ENCODE peak calls at places on chromosomes 6 and 20, in eight cellular contexts. One of them, this sample, is unnamed.

GRCh38 chr6:84095156-84095555 is 61.6 kb downstream of the MRAP2 start:
- DNase-seq in erythroblast: no peak
- DNase-seq in RWPE1: no peak
- DNase-seq in NCI-H1105 treated with DMSO at 0.1 percent for 48 hours: no peak
- DNase-seq in GF-D8: no peak
- DNase-seq in psoas muscle: no peak
- DNase-seq in left ventricle myocardium superior: no peak
- DNase-seq in lower leg skin: no peak
- DNase-seq in this sample: no peak

GRCh38 chr6:65524232-65524631 is 182.8 kb downstream of the EYS start:
- DNase-seq in erythroblast: no peak
- DNase-seq in lower leg skin: no peak
- DNase-seq in left ventricle myocardium superior: no peak
- DNase-seq in GF-D8: no peak
- DNase-seq in NCI-H1105 treated with DMSO at 0.1 percent for 48 hours: no peak
- DNase-seq in RWPE1: no peak
- DNase-seq in psoas muscle: no peak
- DNase-seq in this sample: no peak

GRCh38 chr20:2535711-2536561 is 437 bp upstream of the TMC2 start:
- DNase-seq in RWPE1: no peak
- DNase-seq in erythroblast: no peak
- DNase-seq in NCI-H1105 treated with DMSO at 0.1 percent for 48 hours: no peak
- DNase-seq in GF-D8: no peak
- DNase-seq in lower leg skin: peak; percentile 77
- DNase-seq in left ventricle myocardium superior: no peak
- DNase-seq in psoas muscle: no peak
- DNase-seq in this sample: no peak

GRCh38 chr6:120671519-120671918 is 662.8 kb downstream of the TBC1D32 start:
- DNase-seq in psoas muscle: no peak
- DNase-seq in GF-D8: no peak
- DNase-seq in left ventricle myocardium superior: no peak
- DNase-seq in erythroblast: no peak
- DNase-seq in lower leg skin: no peak
- DNase-seq in RWPE1: no peak
- DNase-seq in NCI-H1105 treated with DMSO at 0.1 percent for 48 hours: no peak
- DNase-seq in this sample: no peak

GRCh38 chr6:1630771-1631217 is 21.1 kb downstream of the FOXC1 start:
- DNase-seq in psoas muscle: no peak
- DNase-seq in RWPE1: no peak
- DNase-seq in left ventricle myocardium superior: no peak
- DNase-seq in erythroblast: no peak
- DNase-seq in lower leg skin: no peak
- DNase-seq in NCI-H1105 treated with DMSO at 0.1 percent for 48 hours: no peak
- DNase-seq in GF-D8: no peak
- DNase-seq in this sample: no peak

GRCh38 chr6:161256390-161256789 is 17.5 kb downstream of the AGPAT4 start:
- DNase-seq in NCI-H1105 treated with DMSO at 0.1 percent for 48 hours: no peak
- DNase-seq in psoas muscle: no peak
- DNase-seq in erythroblast: no peak
- DNase-seq in left ventricle myocardium superior: no peak
- DNase-seq in lower leg skin: no peak
- DNase-seq in RWPE1: no peak
- DNase-seq in GF-D8: no peak
- DNase-seq in this sample: no peak

GRCh38 chr20:7038029-7038428 is 270.5 kb downstream of the BMP2 start:
- DNase-seq in psoas muscle: no peak
- DNase-seq in lower leg skin: no peak
- DNase-seq in NCI-H1105 treated with DMSO at 0.1 percent for 48 hours: no peak
- DNase-seq in GF-D8: no peak
- DNase-seq in RWPE1: peak; percentile 19
- DNase-seq in left ventricle myocardium superior: no peak
- DNase-seq in erythroblast: no peak
- DNase-seq in this sample: no peak

GRCh38 chr20:15938847-15939246 is 634.4 kb downstream of the KIF16B start:
- DNase-seq in GF-D8: no peak
- DNase-seq in psoas muscle: no peak
- DNase-seq in lower leg skin: no peak
- DNase-seq in RWPE1: no peak
- DNase-seq in erythroblast: no peak
- DNase-seq in NCI-H1105 treated with DMSO at 0.1 percent for 48 hours: no peak
- DNase-seq in left ventricle myocardium superior: no peak
- DNase-seq in this sample: no peak

GRCh38 chr20:39534846-39535245 is 572.7 kb downstream of the DHX35 start:
- DNase-seq in left ventricle myocardium superior: no peak
- DNase-seq in psoas muscle: no peak
- DNase-seq in NCI-H1105 treated with DMSO at 0.1 percent for 48 hours: no peak
- DNase-seq in GF-D8: no peak
- DNase-seq in erythroblast: no peak
- DNase-seq in lower leg skin: no peak
- DNase-seq in RWPE1: no peak
- DNase-seq in this sample: no peak

GRCh38 chr20:1417790-1418189 is 24.9 kb upstream of the FKBP1A start:
- DNase-seq in psoas muscle: no peak
- DNase-seq in RWPE1: no peak
- DNase-seq in GF-D8: no peak
- DNase-seq in erythroblast: no peak
- DNase-seq in lower leg skin: no peak
- DNase-seq in NCI-H1105 treated with DMSO at 0.1 percent for 48 hours: no peak
- DNase-seq in left ventricle myocardium superior: no peak
- DNase-seq in this sample: no peak

GRCh38 chr6:44297063-44298038 is 15.8 kb downstream of the AARS2 start:
- DNase-seq in left ventricle myocardium superior: peak; percentile 74
- DNase-seq in lower leg skin: peak; percentile 82
- DNase-seq in RWPE1: peak; percentile 18
- DNase-seq in erythroblast: peak; percentile 41
- DNase-seq in psoas muscle: peak; percentile 57
- DNase-seq in GF-D8: no peak
- DNase-seq in NCI-H1105 treated with DMSO at 0.1 percent for 48 hours: peak; percentile 34
- DNase-seq in this sample: peak; percentile 13

GRCh38 chr20:32390999-32391398 is 32.9 kb downstream of the ASXL1 start:
- DNase-seq in erythroblast: no peak
- DNase-seq in lower leg skin: no peak
- DNase-seq in GF-D8: peak; percentile 8
- DNase-seq in NCI-H1105 treated with DMSO at 0.1 percent for 48 hours: no peak
- DNase-seq in RWPE1: no peak
- DNase-seq in psoas muscle: no peak
- DNase-seq in left ventricle myocardium superior: no peak
- DNase-seq in this sample: no peak

GRCh38 chr6:5622276-5623005 is 361.1 kb downstream of the FARS2 start:
- DNase-seq in left ventricle myocardium superior: no peak
- DNase-seq in erythroblast: no peak
- DNase-seq in psoas muscle: no peak
- DNase-seq in lower leg skin: no peak
- DNase-seq in NCI-H1105 treated with DMSO at 0.1 percent for 48 hours: no peak
- DNase-seq in RWPE1: no peak
- DNase-seq in GF-D8: no peak
- DNase-seq in this sample: no peak

This sample was measured in activated effector memory CD4-positive, alpha-beta T cell treated with Interleukin-2 at 50 U/mL for 16 hours.